ENCODE peak calls at places on chromosomes 11 and 22, in eight cellular contexts. Q is adipocyte; A is HFF-Myc; Y is choroid plexus epithelial cell; F is GM03348; D is ACHN; B is CD4-positive, alpha-beta T cell; J is right cardiac atrium. U is an unnamed sample.

GRCh38 chr11:71518506-71519471 is 8.3 kb upstream of the KRTAP5-7 start:
- DNase-seq in B (no peak), F (no peak), Q (no peak), J (no peak), D (no peak), Y (no peak), A (no peak), U (no peak)

GRCh38 chr11:113934797-113935196 is 30.2 kb downstream of the HTR3B start:
- DNase-seq in B (no peak), A (no peak), F (no peak), J (no peak), D (no peak), Y (no peak), Q (no peak), U (no peak)

GRCh38 chr22:35630387-35630793 is 13.3 kb upstream of the MB start:
- DNase-seq in F (peak), J (no peak), B (no peak), D (peak), Y (peak), A (no peak), Q (peak), U (peak)

GRCh38 chr11:2570211-2570811 is 125.5 kb downstream of the KCNQ1 start:
- DNase-seq in Q (no peak), Y (no peak), A (no peak), D (no peak), J (peak), B (peak), F (no peak), U (no peak)

GRCh38 chr11:66291706-66292542 is at the start of gene TMEM151A:
- DNase-seq in J (no peak), F (peak), D (no peak), B (no peak), A (no peak), Y (no peak), Q (peak), U (no peak)

GRCh38 chr11:72798361-72798760 is 4.5 kb upstream of the STARD10 start:
- DNase-seq in J (no peak), A (no peak), Y (no peak), D (no peak), B (no peak), F (no peak), Q (no peak), U (no peak)

GRCh38 chr11:79244175-79244804 is 196.5 kb downstream of the TENM4 start:
- DNase-seq in D (no peak), J (no peak), Y (peak), B (no peak), Q (peak), A (peak), F (peak), U (no peak)

GRCh38 chr11:128904872-128905344 is 13.8 kb downstream of the KCNJ5 start:
- DNase-seq in Y (no peak), B (no peak), A (no peak), Q (peak), F (peak), J (peak), D (no peak), U (peak)

GRCh38 chr11:131914299-131914902 is 544.0 kb downstream of the NTM start:
- DNase-seq in Q (peak), D (no peak), B (no peak), A (no peak), Y (peak), F (peak), J (no peak), U (no peak)

GRCh38 chr11:44622721-44623258 is 57.3 kb downstream of the CD82 start:
- DNase-seq in Q (no peak), B (no peak), F (no peak), A (no peak), D (no peak), J (peak), Y (no peak), U (peak)

GRCh38 chr11:31417357-31417756 is 47.7 kb downstream of the DNAJC24 start:
- DNase-seq in B (no peak), Q (no peak), D (no peak), J (no peak), A (no peak), F (no peak), Y (no peak), U (no peak)

GRCh38 chr22:31968022-31968421 is 23.7 kb downstream of the YWHAH start:
- DNase-seq in A (no peak), D (no peak), Q (no peak), B (no peak), Y (no peak), J (no peak), F (no peak), U (no peak)

GRCh38 chr11:96257972-96258951 is 84.7 kb downstream of the MAML2 start:
- DNase-seq in Q (no peak), A (peak), B (peak), Y (peak), F (no peak), D (peak), J (no peak), U (no peak)

GRCh38 chr11:70758206-70758605 is 359.9 kb downstream of the CTTN start:
- DNase-seq in D (no peak), A (no peak), B (no peak), J (no peak), Y (no peak), Q (no peak), F (no peak), U (no peak)